ENCODE peak calls at places on chromosome 12, in nine cellular contexts. One of them, this sample, is unnamed.

GRCh38 chr12:93137656-93138612 is 208.8 kb upstream of the EEA1 start:
- DNase-seq in frontal cortex: no peak
- DNase-seq in activated CD4-positive, alpha-beta T cell treated with anti-CD3 and anti-CD28 coated beads, Interleukin-2, amount 10 ng/mL, durations not matched to agents 7 days and 5 days: no peak
- DNase-seq in kidney tubule cell: peak
- DNase-seq in brain microvascular endothelial cell: peak
- DNase-seq in CD4-positive, alpha-beta T cell: no peak
- DNase-seq in tibial artery: no peak
- DNase-seq in naive thymus-derived CD8-positive, alpha-beta T cell: no peak
- DNase-seq in CD8-positive, alpha-beta memory T cell: no peak
- DNase-seq in this sample: no peak

GRCh38 chr12:74897425-74898211 is 312.0 kb downstream of the KCNC2 start:
- DNase-seq in frontal cortex: no peak
- DNase-seq in activated CD4-positive, alpha-beta T cell treated with anti-CD3 and anti-CD28 coated beads, Interleukin-2, amount 10 ng/mL, durations not matched to agents 7 days and 5 days: peak
- DNase-seq in kidney tubule cell: no peak
- DNase-seq in brain microvascular endothelial cell: no peak
- DNase-seq in CD4-positive, alpha-beta T cell: no peak
- DNase-seq in tibial artery: no peak
- DNase-seq in naive thymus-derived CD8-positive, alpha-beta T cell: no peak
- DNase-seq in CD8-positive, alpha-beta memory T cell: no peak
- DNase-seq in this sample: no peak

GRCh38 chr12:14279845-14280244 is 85.6 kb upstream of the ATF7IP start:
- DNase-seq in frontal cortex: no peak
- DNase-seq in activated CD4-positive, alpha-beta T cell treated with anti-CD3 and anti-CD28 coated beads, Interleukin-2, amount 10 ng/mL, durations not matched to agents 7 days and 5 days: no peak
- DNase-seq in kidney tubule cell: no peak
- DNase-seq in brain microvascular endothelial cell: no peak
- DNase-seq in CD4-positive, alpha-beta T cell: no peak
- DNase-seq in tibial artery: no peak
- DNase-seq in naive thymus-derived CD8-positive, alpha-beta T cell: no peak
- DNase-seq in CD8-positive, alpha-beta memory T cell: no peak
- DNase-seq in this sample: no peak

GRCh38 chr12:66832997-66833396 is 154.1 kb upstream of the GRIP1 start:
- DNase-seq in frontal cortex: no peak
- DNase-seq in activated CD4-positive, alpha-beta T cell treated with anti-CD3 and anti-CD28 coated beads, Interleukin-2, amount 10 ng/mL, durations not matched to agents 7 days and 5 days: no peak
- DNase-seq in kidney tubule cell: no peak
- DNase-seq in brain microvascular endothelial cell: no peak
- DNase-seq in CD4-positive, alpha-beta T cell: no peak
- DNase-seq in tibial artery: no peak
- DNase-seq in naive thymus-derived CD8-positive, alpha-beta T cell: no peak
- DNase-seq in CD8-positive, alpha-beta memory T cell: no peak
- DNase-seq in this sample: no peak

GRCh38 chr12:126247936-126248335 is 1182.7 kb downstream of the AACS start:
- DNase-seq in frontal cortex: no peak
- DNase-seq in activated CD4-positive, alpha-beta T cell treated with anti-CD3 and anti-CD28 coated beads, Interleukin-2, amount 10 ng/mL, durations not matched to agents 7 days and 5 days: no peak
- DNase-seq in kidney tubule cell: peak
- DNase-seq in brain microvascular endothelial cell: no peak
- DNase-seq in CD4-positive, alpha-beta T cell: no peak
- DNase-seq in tibial artery: no peak
- DNase-seq in naive thymus-derived CD8-positive, alpha-beta T cell: no peak
- DNase-seq in CD8-positive, alpha-beta memory T cell: no peak
- DNase-seq in this sample: no peak

GRCh38 chr12:69332815-69333358 is 15.3 kb upstream of the LYZ start:
- DNase-seq in frontal cortex: no peak
- DNase-seq in activated CD4-positive, alpha-beta T cell treated with anti-CD3 and anti-CD28 coated beads, Interleukin-2, amount 10 ng/mL, durations not matched to agents 7 days and 5 days: no peak
- DNase-seq in kidney tubule cell: no peak
- DNase-seq in brain microvascular endothelial cell: no peak
- DNase-seq in CD4-positive, alpha-beta T cell: no peak
- DNase-seq in tibial artery: no peak
- DNase-seq in naive thymus-derived CD8-positive, alpha-beta T cell: no peak
- DNase-seq in CD8-positive, alpha-beta memory T cell: no peak
- DNase-seq in this sample: no peak

GRCh38 chr12:103278329-103278728 is 217.4 kb downstream of the C12orf42 start:
- DNase-seq in frontal cortex: no peak
- DNase-seq in activated CD4-positive, alpha-beta T cell treated with anti-CD3 and anti-CD28 coated beads, Interleukin-2, amount 10 ng/mL, durations not matched to agents 7 days and 5 days: no peak
- DNase-seq in kidney tubule cell: no peak
- DNase-seq in brain microvascular endothelial cell: no peak
- DNase-seq in CD4-positive, alpha-beta T cell: no peak
- DNase-seq in tibial artery: no peak
- DNase-seq in naive thymus-derived CD8-positive, alpha-beta T cell: no peak
- DNase-seq in CD8-positive, alpha-beta memory T cell: no peak
- DNase-seq in this sample: no peak

GRCh38 chr12:31325524-31325875 is 450 bp downstream of the SINHCAF start:
- DNase-seq in frontal cortex: peak
- DNase-seq in activated CD4-positive, alpha-beta T cell treated with anti-CD3 and anti-CD28 coated beads, Interleukin-2, amount 10 ng/mL, durations not matched to agents 7 days and 5 days: no peak
- DNase-seq in kidney tubule cell: no peak
- DNase-seq in brain microvascular endothelial cell: no peak
- DNase-seq in CD4-positive, alpha-beta T cell: no peak
- DNase-seq in tibial artery: no peak
- DNase-seq in naive thymus-derived CD8-positive, alpha-beta T cell: no peak
- DNase-seq in CD8-positive, alpha-beta memory T cell: no peak
- DNase-seq in this sample: no peak

GRCh38 chr12:8527250-8528130 is 13.2 kb downstream of the CLEC4E start:
- DNase-seq in frontal cortex: no peak
- DNase-seq in activated CD4-positive, alpha-beta T cell treated with anti-CD3 and anti-CD28 coated beads, Interleukin-2, amount 10 ng/mL, durations not matched to agents 7 days and 5 days: no peak
- DNase-seq in kidney tubule cell: no peak
- DNase-seq in brain microvascular endothelial cell: no peak
- DNase-seq in CD4-positive, alpha-beta T cell: no peak
- DNase-seq in tibial artery: no peak
- DNase-seq in naive thymus-derived CD8-positive, alpha-beta T cell: no peak
- DNase-seq in CD8-positive, alpha-beta memory T cell: no peak
- DNase-seq in this sample: no peak

GRCh38 chr12:68854554-68854953 is 46.6 kb downstream of the MDM2 start:
- DNase-seq in frontal cortex: no peak
- DNase-seq in activated CD4-positive, alpha-beta T cell treated with anti-CD3 and anti-CD28 coated beads, Interleukin-2, amount 10 ng/mL, durations not matched to agents 7 days and 5 days: no peak
- DNase-seq in kidney tubule cell: no peak
- DNase-seq in brain microvascular endothelial cell: no peak
- DNase-seq in CD4-positive, alpha-beta T cell: no peak
- DNase-seq in tibial artery: no peak
- DNase-seq in naive thymus-derived CD8-positive, alpha-beta T cell: no peak
- DNase-seq in CD8-positive, alpha-beta memory T cell: no peak
- DNase-seq in this sample: no peak

GRCh38 chr12:21323736-21324135 is 11.0 kb downstream of the SLCO1A2 start:
- DNase-seq in frontal cortex: no peak
- DNase-seq in activated CD4-positive, alpha-beta T cell treated with anti-CD3 and anti-CD28 coated beads, Interleukin-2, amount 10 ng/mL, durations not matched to agents 7 days and 5 days: no peak
- DNase-seq in kidney tubule cell: no peak
- DNase-seq in brain microvascular endothelial cell: no peak
- DNase-seq in CD4-positive, alpha-beta T cell: no peak
- DNase-seq in tibial artery: no peak
- DNase-seq in naive thymus-derived CD8-positive, alpha-beta T cell: no peak
- DNase-seq in CD8-positive, alpha-beta memory T cell: no peak
- DNase-seq in this sample: no peak

GRCh38 chr12:91991397-91992187 is 154.1 kb downstream of the BTG1 start:
- DNase-seq in frontal cortex: no peak
- DNase-seq in activated CD4-positive, alpha-beta T cell treated with anti-CD3 and anti-CD28 coated beads, Interleukin-2, amount 10 ng/mL, durations not matched to agents 7 days and 5 days: no peak
- DNase-seq in kidney tubule cell: no peak
- DNase-seq in brain microvascular endothelial cell: no peak
- DNase-seq in CD4-positive, alpha-beta T cell: no peak
- DNase-seq in tibial artery: no peak
- DNase-seq in naive thymus-derived CD8-positive, alpha-beta T cell: peak
- DNase-seq in CD8-positive, alpha-beta memory T cell: peak
- DNase-seq in this sample: no peak

GRCh38 chr12:54439521-54440255 is 20.6 kb upstream of the ITGA5 start:
- DNase-seq in frontal cortex: no peak
- DNase-seq in activated CD4-positive, alpha-beta T cell treated with anti-CD3 and anti-CD28 coated beads, Interleukin-2, amount 10 ng/mL, durations not matched to agents 7 days and 5 days: peak
- DNase-seq in kidney tubule cell: peak
- DNase-seq in brain microvascular endothelial cell: no peak
- DNase-seq in CD4-positive, alpha-beta T cell: no peak
- DNase-seq in tibial artery: no peak
- DNase-seq in naive thymus-derived CD8-positive, alpha-beta T cell: peak
- DNase-seq in CD8-positive, alpha-beta memory T cell: peak
- DNase-seq in this sample: no peak

GRCh38 chr12:32595251-32595650 is 83.8 kb upstream of the DNM1L start:
- DNase-seq in frontal cortex: no peak
- DNase-seq in activated CD4-positive, alpha-beta T cell treated with anti-CD3 and anti-CD28 coated beads, Interleukin-2, amount 10 ng/mL, durations not matched to agents 7 days and 5 days: no peak
- DNase-seq in kidney tubule cell: peak
- DNase-seq in brain microvascular endothelial cell: peak
- DNase-seq in CD4-positive, alpha-beta T cell: no peak
- DNase-seq in tibial artery: no peak
- DNase-seq in naive thymus-derived CD8-positive, alpha-beta T cell: no peak
- DNase-seq in CD8-positive, alpha-beta memory T cell: no peak
- DNase-seq in this sample: no peak

GRCh38 chr12:98840325-98840724 is 195.2 kb downstream of the APAF1 start:
- DNase-seq in frontal cortex: no peak
- DNase-seq in activated CD4-positive, alpha-beta T cell treated with anti-CD3 and anti-CD28 coated beads, Interleukin-2, amount 10 ng/mL, durations not matched to agents 7 days and 5 days: no peak
- DNase-seq in kidney tubule cell: no peak
- DNase-seq in brain microvascular endothelial cell: no peak
- DNase-seq in CD4-positive, alpha-beta T cell: no peak
- DNase-seq in tibial artery: no peak
- DNase-seq in naive thymus-derived CD8-positive, alpha-beta T cell: no peak
- DNase-seq in CD8-positive, alpha-beta memory T cell: no peak
- DNase-seq in this sample: no peak

GRCh38 chr12:75820848-75821578 is 210.6 kb downstream of the PHLDA1 start:
- DNase-seq in frontal cortex: no peak
- DNase-seq in activated CD4-positive, alpha-beta T cell treated with anti-CD3 and anti-CD28 coated beads, Interleukin-2, amount 10 ng/mL, durations not matched to agents 7 days and 5 days: no peak
- DNase-seq in kidney tubule cell: no peak
- DNase-seq in brain microvascular endothelial cell: peak
- DNase-seq in CD4-positive, alpha-beta T cell: no peak
- DNase-seq in tibial artery: no peak
- DNase-seq in naive thymus-derived CD8-positive, alpha-beta T cell: no peak
- DNase-seq in CD8-positive, alpha-beta memory T cell: no peak
- DNase-seq in this sample: no peak

GRCh38 chr12:64806593-64806992 is 17.9 kb upstream of the TBC1D30 start:
- DNase-seq in frontal cortex: no peak
- DNase-seq in activated CD4-positive, alpha-beta T cell treated with anti-CD3 and anti-CD28 coated beads, Interleukin-2, amount 10 ng/mL, durations not matched to agents 7 days and 5 days: no peak
- DNase-seq in kidney tubule cell: no peak
- DNase-seq in brain microvascular endothelial cell: peak
- DNase-seq in CD4-positive, alpha-beta T cell: no peak
- DNase-seq in tibial artery: no peak
- DNase-seq in naive thymus-derived CD8-positive, alpha-beta T cell: no peak
- DNase-seq in CD8-positive, alpha-beta memory T cell: no peak
- DNase-seq in this sample: no peak

GRCh38 chr12:2844786-2845185 is 10.0 kb upstream of the NRIP2 start:
- DNase-seq in frontal cortex: no peak
- DNase-seq in activated CD4-positive, alpha-beta T cell treated with anti-CD3 and anti-CD28 coated beads, Interleukin-2, amount 10 ng/mL, durations not matched to agents 7 days and 5 days: no peak
- DNase-seq in kidney tubule cell: no peak
- DNase-seq in brain microvascular endothelial cell: peak
- DNase-seq in CD4-positive, alpha-beta T cell: no peak
- DNase-seq in tibial artery: no peak
- DNase-seq in naive thymus-derived CD8-positive, alpha-beta T cell: no peak
- DNase-seq in CD8-positive, alpha-beta memory T cell: no peak
- DNase-seq in this sample: no peak

GRCh38 chr12:71955946-71956345 is 17.3 kb downstream of the TPH2 start:
- DNase-seq in frontal cortex: no peak
- DNase-seq in activated CD4-positive, alpha-beta T cell treated with anti-CD3 and anti-CD28 coated beads, Interleukin-2, amount 10 ng/mL, durations not matched to agents 7 days and 5 days: no peak
- DNase-seq in kidney tubule cell: peak
- DNase-seq in brain microvascular endothelial cell: peak
- DNase-seq in CD4-positive, alpha-beta T cell: no peak
- DNase-seq in tibial artery: no peak
- DNase-seq in naive thymus-derived CD8-positive, alpha-beta T cell: no peak
- DNase-seq in CD8-positive, alpha-beta memory T cell: no peak
- DNase-seq in this sample: no peak

GRCh38 chr12:131006036-131006735 is 52.5 kb downstream of the ADGRD1 start:
- DNase-seq in frontal cortex: no peak
- DNase-seq in activated CD4-positive, alpha-beta T cell treated with anti-CD3 and anti-CD28 coated beads, Interleukin-2, amount 10 ng/mL, durations not matched to agents 7 days and 5 days: no peak
- DNase-seq in kidney tubule cell: no peak
- DNase-seq in brain microvascular endothelial cell: no peak
- DNase-seq in CD4-positive, alpha-beta T cell: no peak
- DNase-seq in tibial artery: no peak
- DNase-seq in naive thymus-derived CD8-positive, alpha-beta T cell: no peak
- DNase-seq in CD8-positive, alpha-beta memory T cell: no peak
- DNase-seq in this sample: no peak

GRCh38 chr12:106919910-106920544 is 35.7 kb upstream of the TMEM263 start:
- DNase-seq in frontal cortex: no peak
- DNase-seq in activated CD4-positive, alpha-beta T cell treated with anti-CD3 and anti-CD28 coated beads, Interleukin-2, amount 10 ng/mL, durations not matched to agents 7 days and 5 days: peak
- DNase-seq in kidney tubule cell: peak
- DNase-seq in brain microvascular endothelial cell: peak
- DNase-seq in CD4-positive, alpha-beta T cell: no peak
- DNase-seq in tibial artery: no peak
- DNase-seq in naive thymus-derived CD8-positive, alpha-beta T cell: peak
- DNase-seq in CD8-positive, alpha-beta memory T cell: peak
- DNase-seq in this sample: no peak

GRCh38 chr12:107277850-107278249 is 184.5 kb upstream of the CRY1 start:
- DNase-seq in frontal cortex: no peak
- DNase-seq in activated CD4-positive, alpha-beta T cell treated with anti-CD3 and anti-CD28 coated beads, Interleukin-2, amount 10 ng/mL, durations not matched to agents 7 days and 5 days: no peak
- DNase-seq in kidney tubule cell: peak
- DNase-seq in brain microvascular endothelial cell: peak
- DNase-seq in CD4-positive, alpha-beta T cell: no peak
- DNase-seq in tibial artery: no peak
- DNase-seq in naive thymus-derived CD8-positive, alpha-beta T cell: no peak
- DNase-seq in CD8-positive, alpha-beta memory T cell: no peak
- DNase-seq in this sample: no peak

GRCh38 chr12:54579258-54579657 is 9.2 kb downstream of the PPP1R1A start:
- DNase-seq in frontal cortex: no peak
- DNase-seq in activated CD4-positive, alpha-beta T cell treated with anti-CD3 and anti-CD28 coated beads, Interleukin-2, amount 10 ng/mL, durations not matched to agents 7 days and 5 days: no peak
- DNase-seq in kidney tubule cell: no peak
- DNase-seq in brain microvascular endothelial cell: no peak
- DNase-seq in CD4-positive, alpha-beta T cell: no peak
- DNase-seq in tibial artery: no peak
- DNase-seq in naive thymus-derived CD8-positive, alpha-beta T cell: no peak
- DNase-seq in CD8-positive, alpha-beta memory T cell: no peak
- DNase-seq in this sample: no peak

GRCh38 chr12:66241061-66242043 is 52.3 kb downstream of the IRAK3 start:
- DNase-seq in frontal cortex: no peak
- DNase-seq in activated CD4-positive, alpha-beta T cell treated with anti-CD3 and anti-CD28 coated beads, Interleukin-2, amount 10 ng/mL, durations not matched to agents 7 days and 5 days: no peak
- DNase-seq in kidney tubule cell: peak
- DNase-seq in brain microvascular endothelial cell: peak
- DNase-seq in CD4-positive, alpha-beta T cell: no peak
- DNase-seq in tibial artery: no peak
- DNase-seq in naive thymus-derived CD8-positive, alpha-beta T cell: no peak
- DNase-seq in CD8-positive, alpha-beta memory T cell: no peak
- DNase-seq in this sample: no peak

GRCh38 chr12:1572731-1573130 is 21.6 kb downstream of the FBXL14 start:
- DNase-seq in frontal cortex: no peak
- DNase-seq in activated CD4-positive, alpha-beta T cell treated with anti-CD3 and anti-CD28 coated beads, Interleukin-2, amount 10 ng/mL, durations not matched to agents 7 days and 5 days: no peak
- DNase-seq in kidney tubule cell: no peak
- DNase-seq in brain microvascular endothelial cell: no peak
- DNase-seq in CD4-positive, alpha-beta T cell: no peak
- DNase-seq in tibial artery: no peak
- DNase-seq in naive thymus-derived CD8-positive, alpha-beta T cell: no peak
- DNase-seq in CD8-positive, alpha-beta memory T cell: no peak
- DNase-seq in this sample: no peak

GRCh38 chr12:98424726-98425401 is 90.5 kb upstream of the TMPO start:
- DNase-seq in frontal cortex: peak
- DNase-seq in activated CD4-positive, alpha-beta T cell treated with anti-CD3 and anti-CD28 coated beads, Interleukin-2, amount 10 ng/mL, durations not matched to agents 7 days and 5 days: peak
- DNase-seq in kidney tubule cell: peak
- DNase-seq in brain microvascular endothelial cell: peak
- DNase-seq in CD4-positive, alpha-beta T cell: peak
- DNase-seq in tibial artery: no peak
- DNase-seq in naive thymus-derived CD8-positive, alpha-beta T cell: peak
- DNase-seq in CD8-positive, alpha-beta memory T cell: peak
- DNase-seq in this sample: peak

GRCh38 chr12:16880864-16881285 is 274.9 kb upstream of the LMO3 start:
- DNase-seq in frontal cortex: no peak
- DNase-seq in activated CD4-positive, alpha-beta T cell treated with anti-CD3 and anti-CD28 coated beads, Interleukin-2, amount 10 ng/mL, durations not matched to agents 7 days and 5 days: no peak
- DNase-seq in kidney tubule cell: peak
- DNase-seq in brain microvascular endothelial cell: no peak
- DNase-seq in CD4-positive, alpha-beta T cell: no peak
- DNase-seq in tibial artery: no peak
- DNase-seq in naive thymus-derived CD8-positive, alpha-beta T cell: no peak
- DNase-seq in CD8-positive, alpha-beta memory T cell: no peak
- DNase-seq in this sample: no peak

GRCh38 chr12:111037047-111037446 is 116.7 kb upstream of the MYL2 start:
- DNase-seq in frontal cortex: no peak
- DNase-seq in activated CD4-positive, alpha-beta T cell treated with anti-CD3 and anti-CD28 coated beads, Interleukin-2, amount 10 ng/mL, durations not matched to agents 7 days and 5 days: no peak
- DNase-seq in kidney tubule cell: no peak
- DNase-seq in brain microvascular endothelial cell: no peak
- DNase-seq in CD4-positive, alpha-beta T cell: no peak
- DNase-seq in tibial artery: no peak
- DNase-seq in naive thymus-derived CD8-positive, alpha-beta T cell: no peak
- DNase-seq in CD8-positive, alpha-beta memory T cell: no peak
- DNase-seq in this sample: no peak

GRCh38 chr12:129827985-129828384 is 75.8 kb downstream of the TMEM132D start:
- DNase-seq in frontal cortex: no peak
- DNase-seq in activated CD4-positive, alpha-beta T cell treated with anti-CD3 and anti-CD28 coated beads, Interleukin-2, amount 10 ng/mL, durations not matched to agents 7 days and 5 days: no peak
- DNase-seq in kidney tubule cell: no peak
- DNase-seq in brain microvascular endothelial cell: no peak
- DNase-seq in CD4-positive, alpha-beta T cell: no peak
- DNase-seq in tibial artery: no peak
- DNase-seq in naive thymus-derived CD8-positive, alpha-beta T cell: no peak
- DNase-seq in CD8-positive, alpha-beta memory T cell: no peak
- DNase-seq in this sample: no peak

GRCh38 chr12:21989819-21990412 is 48.7 kb upstream of the ABCC9 start:
- DNase-seq in frontal cortex: no peak
- DNase-seq in activated CD4-positive, alpha-beta T cell treated with anti-CD3 and anti-CD28 coated beads, Interleukin-2, amount 10 ng/mL, durations not matched to agents 7 days and 5 days: no peak
- DNase-seq in kidney tubule cell: peak
- DNase-seq in brain microvascular endothelial cell: peak
- DNase-seq in CD4-positive, alpha-beta T cell: no peak
- DNase-seq in tibial artery: no peak
- DNase-seq in naive thymus-derived CD8-positive, alpha-beta T cell: peak
- DNase-seq in CD8-positive, alpha-beta memory T cell: no peak
- DNase-seq in this sample: no peak

GRCh38 chr12:132287391-132288238 is 41.8 kb downstream of the GALNT9 start:
- DNase-seq in frontal cortex: no peak
- DNase-seq in activated CD4-positive, alpha-beta T cell treated with anti-CD3 and anti-CD28 coated beads, Interleukin-2, amount 10 ng/mL, durations not matched to agents 7 days and 5 days: no peak
- DNase-seq in kidney tubule cell: no peak
- DNase-seq in brain microvascular endothelial cell: no peak
- DNase-seq in CD4-positive, alpha-beta T cell: no peak
- DNase-seq in tibial artery: no peak
- DNase-seq in naive thymus-derived CD8-positive, alpha-beta T cell: no peak
- DNase-seq in CD8-positive, alpha-beta memory T cell: no peak
- DNase-seq in this sample: no peak